ENCODE peak calls at places on chromosome 3, in seven cellular contexts. A is IMR-90, K is H9, G is mesenchymal stem cell, Z is H1, R is mesendoderm, W is trophoblast cell. S is an unnamed sample.
A peak's percentile ranks its signal among the peaks of the same experiment; 100 is the strongest.

GRCh38 chr3:113084777-113085176 is 94.0 kb downstream of the GTPBP8 start:
- DNase-seq in G (peak; percentile 61), K (no peak), W (no peak), R (no peak), A (peak; percentile 88), Z (no peak), S (no peak)

GRCh38 chr3:66487475-66487874 is 13.3 kb downstream of the LRIG1 start:
- DNase-seq in W (no peak), G (peak; percentile 78), Z (no peak), K (no peak), A (peak; percentile 65), R (no peak), S (no peak)

GRCh38 chr3:41673643-41674042 is 288.3 kb downstream of the ULK4 start:
- DNase-seq in R (no peak), W (no peak), A (peak; percentile 75), G (peak; percentile 15), Z (no peak), K (no peak), S (no peak)

GRCh38 chr3:72839057-72839456 is 9.2 kb downstream of the SHQ1 start:
- DNase-seq in G (no peak), R (no peak), Z (no peak), W (no peak), K (no peak), A (no peak), S (no peak)

GRCh38 chr3:151393146-151393831 is 8.7 kb upstream of the P2RY12 start:
- DNase-seq in W (no peak), G (peak; percentile 13), K (no peak), Z (no peak), A (no peak), R (peak; percentile 79), S (no peak)

GRCh38 chr3:137866933-137867332 is 102.8 kb downstream of the SOX14 start:
- DNase-seq in W (peak; percentile 98), R (peak; percentile 62), A (no peak), G (no peak), K (peak; percentile 65), Z (no peak), S (no peak)

GRCh38 chr3:44890852-44891251 is 16.4 kb downstream of the TGM4 start:
- DNase-seq in R (no peak), A (no peak), G (no peak), W (no peak), Z (no peak), K (no peak), S (no peak)

GRCh38 chr3:126448893-126449180 is 26.9 kb downstream of the ZXDC start:
- DNase-seq in A (no peak), G (no peak), K (peak; percentile 27), W (no peak), Z (no peak), R (no peak), S (no peak)

GRCh38 chr3:15572138-15572537 is 29.2 kb downstream of the HACL1 start:
- DNase-seq in A (no peak), K (no peak), Z (no peak), R (peak; percentile 9), G (no peak), W (no peak), S (no peak)

GRCh38 chr3:17179381-17180205 is 294.8 kb downstream of the PLCL2 start:
- DNase-seq in K (no peak), A (peak; percentile 13), W (no peak), R (no peak), Z (no peak), G (peak; percentile 61), S (no peak)

GRCh38 chr3:77795013-77795412 is 755.1 kb downstream of the ROBO2 start:
- DNase-seq in W (no peak), Z (peak; percentile 54), G (no peak), K (peak; percentile 90), R (peak; percentile 86), A (no peak), S (no peak)

GRCh38 chr3:66473181-66473580 is 27.6 kb downstream of the LRIG1 start:
- DNase-seq in K (no peak), Z (no peak), W (no peak), G (peak; percentile 66), A (peak; percentile 58), R (no peak), S (no peak)

GRCh38 chr3:137121704-137122314 is 164.0 kb downstream of the IL20RB start:
- DNase-seq in R (peak; percentile 84), A (peak; percentile 44), Z (no peak), G (peak; percentile 24), K (peak; percentile 69), W (peak; percentile 72), S (peak; percentile 24)

GRCh38 chr3:132180337-132180791 is 136.8 kb upstream of the ACP3 start:
- DNase-seq in K (peak; percentile 39), G (peak; percentile 53), Z (peak; percentile 47), W (peak; percentile 79), R (peak; percentile 84), A (peak; percentile 66), S (peak; percentile 58)

GRCh38 chr3:82474711-82475110 is 713.3 kb upstream of the GBE1 start:
- DNase-seq in R (no peak), Z (no peak), K (no peak), G (no peak), W (no peak), A (no peak), S (no peak)

GRCh38 chr3:159929181-159929893 is 59.3 kb upstream of the IL12A start:
- DNase-seq in W (peak; percentile 61), R (peak; percentile 78), K (no peak), G (peak; percentile 91), A (peak; percentile 87), Z (no peak), S (no peak)

GRCh38 chr3:123799544-123800351 is 84.4 kb downstream of the MYLK start:
- DNase-seq in K (no peak), G (no peak), W (no peak), A (peak; percentile 56), Z (no peak), R (peak; percentile 27), S (peak; percentile 73)

GRCh38 chr3:136862611-136862951 is 573 bp downstream of the NCK1 start:
- DNase-seq in G (peak; percentile 73), K (peak; percentile 56), W (peak; percentile 88), A (peak; percentile 57), Z (no peak), R (peak; percentile 87), S (no peak)

GRCh38 chr3:119560160-119560559 is 746 bp upstream of the CD80 start:
- DNase-seq in W (no peak), Z (no peak), R (no peak), A (no peak), K (no peak), G (no peak), S (no peak)

GRCh38 chr3:191743283-191743682 is 282.3 kb downstream of the PYDC2 start:
- DNase-seq in K (no peak), Z (no peak), G (no peak), W (no peak), R (no peak), A (no peak), S (no peak)

GRCh38 chr3:156814295-156814694 is 11.9 kb upstream of the LEKR1 start:
- DNase-seq in K (no peak), G (no peak), W (no peak), Z (no peak), A (no peak), R (no peak), S (no peak)

GRCh38 chr3:10185804-10186762 is 21.4 kb downstream of the IRAK2 start:
- DNase-seq in R (no peak), G (no peak), A (peak; percentile 16), W (no peak), K (no peak), Z (no peak), S (no peak)

DNA sequence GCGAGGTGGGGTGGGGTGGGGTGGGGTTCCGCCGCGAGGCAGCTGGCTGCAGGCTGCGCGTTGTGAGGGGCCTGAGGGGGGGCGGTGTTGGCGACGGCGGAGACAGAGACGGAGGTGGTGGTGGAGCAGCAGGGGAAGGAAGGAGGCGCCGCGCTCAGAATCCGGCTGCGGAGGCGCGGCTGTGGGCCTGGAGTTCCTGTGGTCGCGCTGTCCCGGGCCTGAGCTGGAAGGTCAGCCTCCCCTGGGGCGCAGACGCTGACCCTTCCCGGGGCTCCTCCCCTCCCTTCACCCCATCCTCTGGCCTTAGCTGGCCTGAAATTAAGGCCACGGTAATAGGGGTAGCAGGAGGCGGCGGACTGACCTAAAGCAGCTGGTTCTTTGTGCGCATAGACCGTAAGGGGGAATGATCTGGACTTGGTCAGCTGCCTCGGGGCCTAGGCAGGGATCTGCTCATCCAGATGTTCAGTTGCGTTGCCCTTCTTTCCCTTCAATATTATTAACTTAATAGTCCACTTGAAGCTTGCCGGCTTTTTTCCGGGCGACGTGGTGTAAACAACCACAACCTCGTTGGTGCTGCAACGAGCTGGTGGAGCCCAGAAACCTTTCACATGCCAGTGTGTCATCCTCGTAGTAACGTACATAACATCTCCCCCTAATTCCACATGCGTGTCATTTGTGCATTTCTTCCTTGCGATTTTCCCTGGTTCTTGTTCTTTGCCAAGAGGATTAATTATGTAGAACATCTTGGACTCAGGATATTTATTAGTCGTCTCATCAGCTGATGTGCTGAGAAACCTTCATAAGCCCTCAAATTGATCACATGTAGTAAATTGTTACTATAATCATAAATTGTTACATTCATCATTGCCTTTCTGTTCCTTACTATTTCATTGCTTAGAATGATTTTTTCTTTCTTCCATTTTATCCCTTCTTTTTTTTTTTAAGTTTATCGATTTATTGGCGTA is 626 bp downstream of the SEC62 start:
- DNase-seq in K (no peak), W (peak; percentile 43), G (peak; percentile 76), Z (no peak), A (peak; percentile 49), R (peak; percentile 67), S (peak; percentile 65)
- H3K23ac ChIP-seq in K (no peak overlapping the region), W (no peak overlapping the region), G (peak overlapping the region; percentile 85), Z (no peak overlapping the region), A (peak overlapping the region; percentile 68), R (no peak overlapping the region), S (peak overlapping the region; percentile 52)

DNA sequence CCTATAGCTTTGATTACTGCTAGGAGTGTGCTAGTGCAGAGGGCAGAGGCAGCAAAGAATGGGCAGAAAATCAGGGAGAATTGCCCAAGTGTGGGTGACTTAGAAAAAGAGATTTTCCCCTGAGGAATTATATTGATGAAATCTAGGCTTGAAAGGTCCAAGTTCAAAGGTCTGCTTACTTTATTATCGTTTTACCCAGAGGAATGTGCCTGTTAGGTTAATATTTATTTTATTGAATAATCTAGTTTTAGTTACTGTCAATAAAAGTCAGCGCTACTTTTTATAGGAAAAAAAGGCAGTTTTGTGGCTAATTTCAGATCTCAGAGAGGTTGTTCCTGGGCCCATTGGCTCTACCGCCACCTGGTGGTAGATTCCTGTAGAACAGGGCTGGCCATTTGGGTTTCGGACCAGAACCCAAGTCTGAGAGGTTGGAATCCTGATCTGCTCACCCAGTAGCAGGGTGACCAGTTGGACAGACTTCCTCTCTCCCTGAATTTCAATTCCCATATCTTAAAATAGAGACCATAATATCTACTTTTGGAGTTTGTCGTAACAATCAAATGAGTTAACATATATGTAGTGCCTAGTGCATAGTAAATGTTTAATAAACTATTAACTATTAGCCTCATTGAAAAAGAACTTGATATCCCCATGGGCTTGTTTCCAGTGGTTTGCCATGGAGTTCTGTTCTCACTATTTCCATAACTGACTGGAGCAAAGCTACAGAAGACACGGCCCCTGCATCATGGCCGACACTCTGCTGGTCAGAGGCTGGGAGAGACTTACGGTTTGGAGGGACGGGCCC is 62.7 kb upstream of the ZNF148 start:
- DNase-seq in R (peak; percentile 52), K (peak; percentile 55), Z (peak; percentile 90), A (peak; percentile 39), W (peak; percentile 81), G (peak; percentile 54), S (peak; percentile 58)
- H3K18ac ChIP-seq in R (no peak overlapping the region), K (no peak overlapping the region), Z (no peak overlapping the region), A (no peak overlapping the region), W (no peak overlapping the region), G (no peak overlapping the region), S (no peak overlapping the region)

GRCh38 chr3:193673845-193674244 is 80.8 kb downstream of the OPA1 start:
- DNase-seq in G (no peak), K (no peak), R (no peak), A (no peak), Z (no peak), W (no peak), S (peak; percentile 55)
- H4K8ac ChIP-seq in G (no peak overlapping the region), K (no peak overlapping the region), R (no peak overlapping the region), A (no peak overlapping the region), Z (no peak overlapping the region), W (no peak overlapping the region), S (no peak overlapping the region)

GRCh38 chr3:64574194-64574593 is 113.6 kb downstream of the ADAMTS9 start:
- DNase-seq in A (no peak), R (no peak), Z (no peak), W (no peak), G (no peak), K (no peak), S (no peak)
- H3K23ac ChIP-seq in A (no peak overlapping the region), R (no peak overlapping the region), Z (no peak overlapping the region), W (no peak overlapping the region), G (no peak overlapping the region), K (no peak overlapping the region), S (no peak overlapping the region)